ENCODE peak calls at places on chromosomes 6 and 20, in four cellular contexts. Q is HepG2, H is GM12878, J is K562. F is an unnamed sample.

GRCh38 chr6:53526000-53526399 is 18.9 kb downstream of the GCLC start:
- DNase-seq in H (no peak), Q (no peak), J (no peak), F (no peak)

GRCh38 chr6:36594816-36595167 is 630 bp downstream of the SRSF3 start:
- DNase-seq in Q (no peak), J (no peak), H (no peak), F (no peak)

GRCh38 chr6:1870267-1870666 is 260.6 kb downstream of the FOXC1 start:
- DNase-seq in Q (no peak), J (no peak), H (no peak), F (no peak)

GRCh38 chr20:38610521-38610920 is 8.9 kb downstream of the ARHGAP40 start:
- DNase-seq in H (no peak), Q (no peak), J (no peak), F (no peak)

GRCh38 chr6:53961679-53962370 is 149.4 kb upstream of the MLIP start:
- DNase-seq in H (no peak), J (no peak), Q (no peak), F (peak; percentile 43)

GRCh38 chr20:58981564-58982364 is 708 bp downstream of the NELFCD start:
- DNase-seq in J (peak; percentile 39), Q (peak; percentile 35), H (no peak), F (no peak)

GRCh38 chr6:6678185-6678671 is 89.7 kb downstream of the LY86 start:
- DNase-seq in H (no peak), Q (peak; percentile 39), J (peak; percentile 55), F (no peak)

GRCh38 chr20:3044336-3044965 is 1.0 kb downstream of the GNRH2 start:
- DNase-seq in Q (no peak), J (no peak), H (no peak), F (no peak)

GRCh38 chr6:36677059-36677749 is 1.3 kb upstream of the CDKN1A start:
- DNase-seq in H (no peak), J (no peak), Q (peak; percentile 31), F (no peak)

GRCh38 chr20:33917813-33918525 is 75.7 kb upstream of the RALY start:
- DNase-seq in H (peak; percentile 15), Q (no peak), J (no peak), F (no peak)

GRCh38 chr20:51542033-51542893 is at the start of gene NFATC2:
- DNase-seq in Q (peak; percentile 65), J (peak; percentile 98), H (no peak), F (peak; percentile 59)

GRCh38 chr6:154653853-154654252 is 79.4 kb upstream of the SCAF8 start:
- DNase-seq in J (no peak), Q (no peak), H (no peak), F (no peak)

GRCh38 chr6:53026526-53026925 is 31.4 kb upstream of the GSTA4 start:
- DNase-seq in J (no peak), H (no peak), Q (no peak), F (no peak)

GRCh38 chr20:22472386-22472785 is 112.0 kb downstream of the FOXA2 start:
- DNase-seq in J (no peak), Q (peak; percentile 61), H (no peak), F (peak; percentile 33)

GRCh38 chr20:36825374-36826104 is 50.4 kb upstream of the TLDC2 start:
- DNase-seq in Q (no peak), H (no peak), J (no peak), F (no peak)

GRCh38 chr6:14423955-14424354 is 306.4 kb downstream of the CD83 start:
- DNase-seq in J (no peak), H (no peak), Q (no peak), F (no peak)

GRCh38 chr6:121430514-121431460 is 4.7 kb upstream of the GJA1 start:
- DNase-seq in Q (peak; percentile 62), H (no peak), J (no peak), F (no peak)

GRCh38 chr6:157216570-157216969 is 106.7 kb downstream of the TMEM242 start:
- DNase-seq in Q (no peak), J (no peak), H (no peak), F (no peak)

GRCh38 chr6:5042436-5042835 is 38.6 kb upstream of the RPP40 start:
- DNase-seq in H (no peak), J (no peak), Q (no peak), F (no peak)

GRCh38 chr6:8785223-8785622 is 349.9 kb upstream of the SLC35B3 start:
- DNase-seq in J (no peak), H (no peak), Q (no peak), F (no peak)

GRCh38 chr6:83853178-83853967 is at the start of gene RIPPLY2:
- DNase-seq in J (no peak), H (no peak), Q (no peak), F (peak; percentile 71)

GRCh38 chr6:111918825-111919224 is 45.6 kb upstream of the FYN start:
- DNase-seq in Q (no peak), J (no peak), H (no peak), F (no peak)

GRCh38 chr6:6834356-6835342 is 246.1 kb downstream of the LY86 start:
- DNase-seq in J (no peak), Q (no peak), H (no peak), F (no peak)

GRCh38 chr20:57392130-57392445 is 892 bp downstream of the RBM38 start:
- DNase-seq in Q (no peak), H (no peak), J (no peak), F (no peak)

GRCh38 chr20:1381753-1382591 is 10.9 kb downstream of the FKBP1A start:
- DNase-seq in J (no peak), Q (no peak), H (no peak), F (no peak)

GRCh38 chr20:8074931-8075330 is 55.4 kb upstream of the TMX4 start:
- DNase-seq in J (no peak), H (no peak), Q (no peak), F (no peak)

GRCh38 chr6:24642061-24642460 is 3.9 kb downstream of the KIAA0319 start:
- DNase-seq in J (no peak), Q (no peak), H (no peak), F (no peak)

GRCh38 chr6:98516869-98517268 is 317.5 kb upstream of the POU3F2 start:
- DNase-seq in Q (no peak), J (no peak), H (no peak), F (no peak)

GRCh38 chr20:61896058-61896961 is 169.4 kb downstream of the TAF4 start:
- DNase-seq in J (peak; percentile 81), Q (peak; percentile 44), H (no peak), F (peak; percentile 74)

DNA sequence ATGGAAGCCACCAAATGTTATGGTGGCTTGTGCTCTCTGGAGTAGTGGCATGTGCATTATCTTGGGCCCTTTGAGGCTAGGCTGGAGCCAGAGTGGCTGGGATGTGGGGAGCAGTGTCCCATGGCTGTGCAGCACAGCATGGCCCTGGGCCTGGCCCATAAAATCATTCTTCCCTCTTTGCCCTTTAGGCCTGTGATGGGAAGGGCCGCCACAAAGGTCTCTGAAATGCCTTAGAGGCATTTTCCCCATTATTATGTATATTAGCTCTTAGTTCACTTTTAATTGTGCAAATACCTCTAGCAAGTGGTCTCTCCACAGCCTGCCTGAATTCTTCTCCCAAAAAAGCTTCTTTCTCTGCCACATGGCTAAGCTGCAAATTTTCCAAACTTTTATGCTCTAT is 297.3 kb upstream of the IRAK1BP1 start:
- DNase-seq in Q (no peak), J (no peak), H (no peak), F (peak; percentile 52)
- TF ChIP-seq CBFB in Q (no peak), J (no peak), H (no peak), F (no peak)

GRCh38 chr20:63441136-63441776 is 31.2 kb downstream of the KCNQ2 start:
- DNase-seq in H (peak; percentile 61), J (no peak), Q (no peak), F (no peak)

GRCh38 chr20:63443606-63444395 is 28.7 kb downstream of the KCNQ2 start:
- DNase-seq in H (no peak), Q (no peak), J (no peak), F (no peak)

GRCh38 chr20:63439866-63440265 is 32.6 kb downstream of the KCNQ2 start:
- DNase-seq in H (no peak), Q (no peak), J (no peak), F (no peak)

GRCh38 chr20:63440366-63440955 is 32.0 kb downstream of the KCNQ2 start:
- DNase-seq in J (no peak), H (no peak), Q (no peak), F (no peak)

DNA sequence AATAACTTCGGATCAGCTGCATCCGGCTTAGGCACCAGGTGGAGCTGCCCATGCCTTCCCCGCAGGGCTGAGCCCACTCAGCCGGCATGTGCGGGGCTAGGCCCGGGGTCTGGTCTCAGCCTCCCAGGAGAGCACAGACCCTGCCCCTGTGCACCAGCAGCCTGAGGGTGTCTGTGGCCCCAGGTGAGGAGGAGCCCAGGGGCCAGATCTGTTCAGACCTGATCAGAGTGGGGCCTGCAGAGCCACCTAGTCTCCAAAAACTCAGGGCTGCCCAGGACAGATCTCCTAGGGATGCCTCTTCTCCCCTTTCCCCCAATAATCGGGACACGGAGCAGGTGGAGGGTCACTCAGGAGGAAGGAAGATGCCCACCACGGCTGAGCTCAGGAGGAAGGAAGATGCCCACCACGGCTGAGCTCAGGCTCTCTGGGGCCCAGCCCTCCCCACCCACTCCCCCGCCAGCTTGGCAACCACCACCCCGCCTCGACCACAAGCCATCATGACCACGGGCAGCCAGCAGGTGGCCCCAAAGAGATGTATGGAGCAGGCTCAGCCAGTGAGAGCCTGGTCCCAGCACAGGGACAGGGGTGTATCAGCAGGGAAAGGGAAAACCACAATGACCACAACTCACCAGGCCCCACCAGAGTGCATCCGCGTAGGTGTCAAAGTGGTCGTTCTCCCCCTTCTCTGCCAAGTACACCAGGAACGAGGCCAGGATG is 30.5 kb downstream of the KCNQ2 start:
- DNase-seq in H (peak; percentile 26), J (peak; percentile 41), Q (peak; percentile 58), F (peak; percentile 77)
- TF ChIP-seq CBFB in H (peak; percentile 43), J (no peak), Q (no peak), F (no peak)

DNA sequence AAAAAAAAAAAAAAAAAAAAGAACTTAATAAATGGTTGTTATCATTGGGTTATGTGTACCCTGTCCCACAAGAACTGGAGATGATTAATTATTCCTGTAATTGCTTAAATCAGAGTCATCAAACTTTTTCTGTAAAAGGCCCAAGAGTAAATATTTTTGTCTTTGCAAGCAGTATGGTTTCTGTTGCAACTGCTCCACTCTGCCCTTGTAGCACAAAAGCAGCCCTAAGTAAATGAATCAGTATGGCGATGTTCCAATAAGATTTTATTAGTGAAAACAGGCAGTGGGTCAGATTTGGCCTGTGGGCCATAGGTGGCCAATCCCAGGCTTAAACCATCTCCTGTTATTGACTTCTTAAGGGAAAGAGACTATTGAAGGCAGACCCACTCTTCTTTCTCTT is 252.7 kb downstream of the TSHZ2 start:
- DNase-seq in H (no peak), Q (no peak), J (no peak), F (no peak)
- TF ChIP-seq CBFB in H (no peak), Q (no peak), J (no peak), F (no peak)

GRCh38 chr6:31037692-31038091 is 27.4 kb downstream of the MUC22 start:
- DNase-seq in Q (no peak), J (no peak), H (no peak), F (no peak)

GRCh38 chr6:31038559-31038958 is 28.3 kb downstream of the MUC22 start:
- DNase-seq in Q (no peak), J (no peak), H (no peak), F (no peak)

GRCh38 chr6:31041372-31041974 is 31.2 kb downstream of the MUC22 start:
- DNase-seq in J (no peak), Q (peak; percentile 67), H (no peak), F (no peak)

GRCh38 chr6:31048090-31048489 is 37.8 kb downstream of the MUC22 start:
- DNase-seq in Q (no peak), J (no peak), H (no peak), F (no peak)

GRCh38 chr6:31042801-31043200 is 32.5 kb downstream of the MUC22 start:
- DNase-seq in J (peak; percentile 59), H (no peak), Q (peak; percentile 56), F (peak; percentile 72)
- TF ChIP-seq CBFB in J (no peak), H (no peak), Q (no peak), F (no peak)